ENCODE peak calls at places on chromosomes 3 and 15, in six cellular contexts. One of them, this sample, is unnamed.

GRCh38 chr3:58536501-58537411 is at the start of gene ACOX2:
- DNase-seq in fibroblast of mammary gland: peak; percentile 67
- DNase-seq in heart left ventricle: peak; percentile 79
- DNase-seq in tibial nerve: peak; percentile 67
- DNase-seq in mammary epithelial cell: no peak
- DNase-seq in CD4-positive, alpha-beta T cell: no peak
- DNase-seq in this sample: no peak

GRCh38 chr3:166291510-166291909 is 454.3 kb upstream of the BCHE start:
- DNase-seq in mammary epithelial cell: no peak
- DNase-seq in CD4-positive, alpha-beta T cell: no peak
- DNase-seq in heart left ventricle: no peak
- DNase-seq in tibial nerve: no peak
- DNase-seq in fibroblast of mammary gland: no peak
- DNase-seq in this sample: no peak

GRCh38 chr3:60594025-60594424 is 657.2 kb downstream of the FHIT start:
- DNase-seq in tibial nerve: peak; percentile 85
- DNase-seq in heart left ventricle: peak; percentile 71
- DNase-seq in fibroblast of mammary gland: peak; percentile 79
- DNase-seq in CD4-positive, alpha-beta T cell: no peak
- DNase-seq in mammary epithelial cell: peak; percentile 86
- DNase-seq in this sample: peak; percentile 44

GRCh38 chr3:148953094-148953493 is 38.2 kb upstream of the GYG1 start:
- DNase-seq in fibroblast of mammary gland: no peak
- DNase-seq in CD4-positive, alpha-beta T cell: no peak
- DNase-seq in heart left ventricle: no peak
- DNase-seq in mammary epithelial cell: no peak
- DNase-seq in tibial nerve: no peak
- DNase-seq in this sample: no peak

GRCh38 chr15:60633426-60633968 is 154.6 kb upstream of the ICE2 start:
- DNase-seq in heart left ventricle: no peak
- DNase-seq in fibroblast of mammary gland: no peak
- DNase-seq in tibial nerve: no peak
- DNase-seq in CD4-positive, alpha-beta T cell: no peak
- DNase-seq in mammary epithelial cell: no peak
- DNase-seq in this sample: no peak

GRCh38 chr3:1275495-1275894 is 182.7 kb downstream of the CNTN6 start:
- DNase-seq in fibroblast of mammary gland: peak; percentile 18
- DNase-seq in CD4-positive, alpha-beta T cell: no peak
- DNase-seq in tibial nerve: peak; percentile 19
- DNase-seq in mammary epithelial cell: no peak
- DNase-seq in heart left ventricle: no peak
- DNase-seq in this sample: no peak

GRCh38 chr3:184016820-184017671 is 638 bp downstream of the ABCC5 start:
- DNase-seq in fibroblast of mammary gland: peak; percentile 51
- DNase-seq in CD4-positive, alpha-beta T cell: peak; percentile 29
- DNase-seq in mammary epithelial cell: peak; percentile 54
- DNase-seq in heart left ventricle: peak; percentile 62
- DNase-seq in tibial nerve: peak; percentile 20
- DNase-seq in this sample: no peak

GRCh38 chr15:72398189-72398588 is at the start of gene TMEM202:
- DNase-seq in heart left ventricle: no peak
- DNase-seq in mammary epithelial cell: no peak
- DNase-seq in fibroblast of mammary gland: no peak
- DNase-seq in CD4-positive, alpha-beta T cell: no peak
- DNase-seq in tibial nerve: no peak
- DNase-seq in this sample: no peak

GRCh38 chr15:42744200-42744599 is 7.3 kb upstream of the CDAN1 start:
- DNase-seq in heart left ventricle: no peak
- DNase-seq in tibial nerve: no peak
- DNase-seq in CD4-positive, alpha-beta T cell: no peak
- DNase-seq in mammary epithelial cell: no peak
- DNase-seq in fibroblast of mammary gland: no peak
- DNase-seq in this sample: no peak

GRCh38 chr3:51637941-51638471 is 33.0 kb upstream of the TEX264 start:
- DNase-seq in tibial nerve: peak; percentile 17
- DNase-seq in heart left ventricle: no peak
- DNase-seq in CD4-positive, alpha-beta T cell: peak; percentile 8
- DNase-seq in mammary epithelial cell: peak; percentile 53
- DNase-seq in fibroblast of mammary gland: peak; percentile 73
- DNase-seq in this sample: no peak

GRCh38 chr15:32861741-32862140 is 143.9 kb downstream of the GREM1 start:
- DNase-seq in mammary epithelial cell: peak; percentile 37
- DNase-seq in CD4-positive, alpha-beta T cell: no peak
- DNase-seq in fibroblast of mammary gland: peak; percentile 76
- DNase-seq in heart left ventricle: no peak
- DNase-seq in tibial nerve: no peak
- DNase-seq in this sample: no peak

GRCh38 chr15:85706779-85707518 is 87.8 kb downstream of the KLHL25 start:
- DNase-seq in fibroblast of mammary gland: peak; percentile 78
- DNase-seq in heart left ventricle: peak; percentile 58
- DNase-seq in CD4-positive, alpha-beta T cell: peak; percentile 47
- DNase-seq in tibial nerve: no peak
- DNase-seq in mammary epithelial cell: no peak
- DNase-seq in this sample: no peak

GRCh38 chr15:75203017-75203907 is 1.6 kb downstream of the C15orf39 start:
- DNase-seq in fibroblast of mammary gland: peak; percentile 32
- DNase-seq in tibial nerve: peak; percentile 15
- DNase-seq in mammary epithelial cell: peak; percentile 25
- DNase-seq in heart left ventricle: no peak
- DNase-seq in CD4-positive, alpha-beta T cell: no peak
- DNase-seq in this sample: no peak

GRCh38 chr3:4582634-4583033 is 89.5 kb downstream of the ITPR1 start:
- DNase-seq in heart left ventricle: no peak
- DNase-seq in fibroblast of mammary gland: no peak
- DNase-seq in CD4-positive, alpha-beta T cell: no peak
- DNase-seq in mammary epithelial cell: no peak
- DNase-seq in tibial nerve: no peak
- DNase-seq in this sample: no peak

GRCh38 chr15:98025237-98025636 is 64.7 kb downstream of the ARRDC4 start:
- DNase-seq in heart left ventricle: no peak
- DNase-seq in fibroblast of mammary gland: peak; percentile 61
- DNase-seq in tibial nerve: no peak
- DNase-seq in mammary epithelial cell: peak; percentile 81
- DNase-seq in CD4-positive, alpha-beta T cell: no peak
- DNase-seq in this sample: no peak

GRCh38 chr3:152331018-152331541 is 62.4 kb downstream of the MBNL1 start:
- DNase-seq in CD4-positive, alpha-beta T cell: no peak
- DNase-seq in mammary epithelial cell: peak; percentile 81
- DNase-seq in tibial nerve: no peak
- DNase-seq in heart left ventricle: peak; percentile 39
- DNase-seq in fibroblast of mammary gland: peak; percentile 90
- DNase-seq in this sample: no peak

GRCh38 chr3:126683506-126683905 is 20.5 kb upstream of the CHCHD6 start:
- DNase-seq in heart left ventricle: no peak
- DNase-seq in mammary epithelial cell: peak; percentile 48
- DNase-seq in tibial nerve: no peak
- DNase-seq in fibroblast of mammary gland: no peak
- DNase-seq in CD4-positive, alpha-beta T cell: no peak
- DNase-seq in this sample: no peak

GRCh38 chr15:90813796-90814192 is 54.6 kb upstream of the FURIN start:
- DNase-seq in CD4-positive, alpha-beta T cell: no peak
- DNase-seq in heart left ventricle: no peak
- DNase-seq in tibial nerve: no peak
- DNase-seq in mammary epithelial cell: peak; percentile 76
- DNase-seq in fibroblast of mammary gland: no peak
- DNase-seq in this sample: no peak

GRCh38 chr3:11604139-11604895 is 39.4 kb downstream of the VGLL4 start:
- DNase-seq in tibial nerve: no peak
- DNase-seq in heart left ventricle: no peak
- DNase-seq in fibroblast of mammary gland: peak; percentile 89
- DNase-seq in CD4-positive, alpha-beta T cell: no peak
- DNase-seq in mammary epithelial cell: no peak
- DNase-seq in this sample: no peak

GRCh38 chr3:81910244-81910852 is 148.9 kb upstream of the GBE1 start:
- DNase-seq in mammary epithelial cell: peak; percentile 24
- DNase-seq in tibial nerve: peak; percentile 17
- DNase-seq in heart left ventricle: no peak
- DNase-seq in CD4-positive, alpha-beta T cell: no peak
- DNase-seq in fibroblast of mammary gland: peak; percentile 41
- DNase-seq in this sample: no peak

GRCh38 chr15:62757535-62757934 is 285.0 kb upstream of the TPM1 start:
- DNase-seq in tibial nerve: no peak
- DNase-seq in heart left ventricle: no peak
- DNase-seq in mammary epithelial cell: no peak
- DNase-seq in CD4-positive, alpha-beta T cell: no peak
- DNase-seq in fibroblast of mammary gland: no peak
- DNase-seq in this sample: no peak
- TF ChIP-seq CTCF in tibial nerve: no peak
- TF ChIP-seq CTCF in heart left ventricle: no peak
- TF ChIP-seq CTCF in mammary epithelial cell: no peak
- TF ChIP-seq CTCF in CD4-positive, alpha-beta T cell: no peak
- TF ChIP-seq CTCF in fibroblast of mammary gland: no peak
- TF ChIP-seq CTCF in this sample: no peak

DNA sequence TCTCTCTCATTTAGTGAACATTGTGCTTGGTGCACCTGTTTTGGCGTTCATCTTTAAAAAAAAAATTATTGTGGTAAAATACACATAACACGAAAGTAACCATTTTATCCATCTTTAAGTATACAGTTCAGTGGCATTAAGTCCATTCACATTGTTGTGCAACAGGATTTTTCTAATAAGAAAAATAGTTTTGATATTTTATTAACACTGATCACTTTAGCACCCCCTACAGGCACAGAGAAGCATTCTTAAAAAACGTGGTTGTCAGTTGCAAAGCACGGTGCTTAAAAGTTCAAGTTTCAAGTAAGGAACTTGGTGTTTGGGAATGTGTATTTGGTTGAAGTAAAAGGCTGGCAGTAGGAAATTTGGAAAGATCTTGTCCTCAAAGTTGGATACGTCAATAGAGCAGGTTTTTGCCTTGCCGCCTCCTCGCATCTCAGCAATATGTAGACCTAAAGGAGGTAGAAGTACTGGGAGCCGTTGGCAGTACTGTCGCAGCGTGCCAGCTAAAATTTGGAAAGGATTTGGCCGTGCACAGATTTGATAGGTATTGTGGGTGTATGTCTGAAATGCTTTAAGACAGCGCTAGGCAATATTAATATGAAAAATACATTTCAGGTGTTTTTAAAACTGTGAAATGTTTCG is 110.4 kb downstream of the LRRC28 start:
- DNase-seq in tibial nerve: no peak
- DNase-seq in CD4-positive, alpha-beta T cell: no peak
- DNase-seq in fibroblast of mammary gland: peak; percentile 53
- DNase-seq in mammary epithelial cell: peak; percentile 14
- DNase-seq in heart left ventricle: no peak
- DNase-seq in this sample: no peak
- TF ChIP-seq CTCF in tibial nerve: peak; percentile 14
- TF ChIP-seq CTCF in CD4-positive, alpha-beta T cell: peak; percentile 32
- TF ChIP-seq CTCF in fibroblast of mammary gland: peak; percentile 56
- TF ChIP-seq CTCF in mammary epithelial cell: peak; percentile 59
- TF ChIP-seq CTCF in heart left ventricle: peak; percentile 27
- TF ChIP-seq CTCF in this sample: no peak

GRCh38 chr15:99062226-99062625 is 42.7 kb upstream of the SYNM start:
- DNase-seq in tibial nerve: no peak
- DNase-seq in heart left ventricle: no peak
- DNase-seq in mammary epithelial cell: no peak
- DNase-seq in fibroblast of mammary gland: no peak
- DNase-seq in CD4-positive, alpha-beta T cell: no peak
- DNase-seq in this sample: no peak

GRCh38 chr15:99057697-99058420 is 47.0 kb upstream of the SYNM start:
- DNase-seq in tibial nerve: no peak
- DNase-seq in fibroblast of mammary gland: no peak
- DNase-seq in mammary epithelial cell: no peak
- DNase-seq in heart left ventricle: peak; percentile 68
- DNase-seq in CD4-positive, alpha-beta T cell: no peak
- DNase-seq in this sample: no peak

GRCh38 chr15:99057020-99057419 is 47.9 kb upstream of the SYNM start:
- DNase-seq in heart left ventricle: no peak
- DNase-seq in CD4-positive, alpha-beta T cell: no peak
- DNase-seq in tibial nerve: no peak
- DNase-seq in fibroblast of mammary gland: no peak
- DNase-seq in mammary epithelial cell: no peak
- DNase-seq in this sample: no peak

GRCh38 chr15:99058421-99058870 is 46.4 kb upstream of the SYNM start:
- DNase-seq in CD4-positive, alpha-beta T cell: no peak
- DNase-seq in mammary epithelial cell: no peak
- DNase-seq in heart left ventricle: no peak
- DNase-seq in tibial nerve: no peak
- DNase-seq in fibroblast of mammary gland: peak; percentile 12
- DNase-seq in this sample: no peak

DNA sequence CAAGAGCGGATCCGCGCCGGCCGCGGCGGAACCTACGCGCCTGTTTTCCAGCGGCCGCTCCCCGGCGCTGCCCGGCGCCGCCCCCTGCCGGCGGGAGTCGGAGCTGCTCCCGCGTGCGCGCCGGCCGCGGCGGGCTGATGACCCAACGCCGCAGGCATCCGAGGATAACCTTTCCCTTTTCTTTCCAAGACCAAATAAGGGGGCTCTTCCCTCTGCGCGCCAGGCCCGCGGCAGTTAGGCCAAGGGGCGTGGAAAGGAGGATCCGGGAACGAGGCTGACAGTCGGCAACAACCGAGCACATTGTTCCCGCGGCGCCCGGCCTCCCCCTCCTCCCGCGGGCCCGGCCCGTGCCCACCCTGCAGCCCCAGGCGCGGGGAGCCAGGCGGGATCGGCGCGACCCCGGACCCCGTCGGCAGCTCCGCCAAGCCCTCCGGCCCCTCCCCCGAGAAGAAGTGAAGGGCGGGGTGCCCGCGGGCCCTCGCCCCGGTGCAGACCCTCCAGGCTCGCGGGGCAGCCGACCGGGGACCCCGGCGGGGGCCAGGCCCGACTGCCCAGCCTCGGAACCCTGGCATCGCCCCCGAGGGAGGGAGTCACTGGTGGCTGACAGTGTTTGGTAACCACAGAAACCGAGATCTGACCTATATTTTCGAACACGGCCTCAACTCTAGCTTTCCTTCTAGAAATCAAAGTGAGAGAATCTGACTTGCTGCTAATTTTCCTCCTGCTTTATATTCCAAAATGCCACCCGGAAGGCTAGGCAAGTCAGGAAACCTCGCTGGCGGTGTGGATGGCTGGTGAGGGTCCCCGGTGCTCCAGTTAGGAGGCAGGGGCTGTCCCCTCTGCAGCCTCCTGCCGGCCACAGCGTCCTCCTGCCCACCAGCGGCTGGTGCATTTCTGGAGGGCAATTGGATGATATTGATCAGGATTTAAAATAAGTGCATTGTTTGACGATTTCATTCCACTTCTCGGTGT is 45.6 kb upstream of the SYNM start:
- DNase-seq in tibial nerve: peak; percentile 68
- DNase-seq in fibroblast of mammary gland: peak; percentile 83
- DNase-seq in heart left ventricle: peak; percentile 84
- DNase-seq in CD4-positive, alpha-beta T cell: peak; percentile 21
- DNase-seq in mammary epithelial cell: peak; percentile 30
- DNase-seq in this sample: peak; percentile 39
- TF ChIP-seq CTCF in tibial nerve: peak; percentile 92
- TF ChIP-seq CTCF in fibroblast of mammary gland: peak; percentile 10
- TF ChIP-seq CTCF in heart left ventricle: peak; percentile 88
- TF ChIP-seq CTCF in CD4-positive, alpha-beta T cell: peak; percentile 45
- TF ChIP-seq CTCF in mammary epithelial cell: peak; percentile 54
- TF ChIP-seq CTCF in this sample: no peak

DNA sequence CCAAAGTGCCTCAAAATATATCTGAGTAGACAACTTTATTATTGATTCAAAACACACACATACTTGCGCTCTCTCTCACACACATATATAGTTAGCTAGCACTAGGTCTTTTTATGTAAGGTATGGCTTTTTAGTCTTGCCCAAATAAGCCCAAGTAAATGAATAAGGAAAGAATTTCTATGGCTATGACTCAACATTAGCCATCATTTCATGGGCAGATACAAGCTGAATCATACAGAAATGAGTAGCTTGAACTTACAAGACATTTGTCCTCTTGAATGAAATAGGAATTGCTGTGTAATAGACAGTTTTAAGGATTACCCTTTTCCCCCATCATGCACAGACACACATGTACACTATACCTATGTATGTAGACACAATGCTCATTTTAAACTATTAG is 4.9 kb downstream of the CADPS start:
- DNase-seq in tibial nerve: no peak
- DNase-seq in fibroblast of mammary gland: peak; percentile 73
- DNase-seq in heart left ventricle: no peak
- DNase-seq in mammary epithelial cell: peak; percentile 33
- DNase-seq in CD4-positive, alpha-beta T cell: no peak
- DNase-seq in this sample: no peak
- TF ChIP-seq CTCF in tibial nerve: no peak
- TF ChIP-seq CTCF in fibroblast of mammary gland: no peak
- TF ChIP-seq CTCF in heart left ventricle: no peak
- TF ChIP-seq CTCF in mammary epithelial cell: no peak
- TF ChIP-seq CTCF in CD4-positive, alpha-beta T cell: no peak
- TF ChIP-seq CTCF in this sample: no peak